ENCODE peak calls at places on chromosomes 7 and 10, in four cellular contexts. M is hepatocyte; U is germinal center; L is CD8-positive, alpha-beta memory T cell. G is an unnamed sample.

GRCh38 chr7:12706900-12707536 is 19.6 kb downstream of the ARL4A start:
- DNase-seq in M (no peak), L (no peak), U (no peak), G (no peak)

GRCh38 chr10:126593968-126594701 is 76.4 kb downstream of the C10orf90 start:
- DNase-seq in M (no peak), U (no peak), L (no peak), G (no peak)

GRCh38 chr10:104323721-104324686 is 14.3 kb downstream of the ITPRIP start:
- DNase-seq in M (no peak), L (no peak), U (peak), G (no peak)

GRCh38 chr7:128347573-128348147 is 4.0 kb upstream of the RBM28 start:
- DNase-seq in M (peak), L (no peak), U (no peak), G (no peak)

GRCh38 chr10:21687197-21687993 is 153.4 kb downstream of the MLLT10 start:
- DNase-seq in L (no peak), M (no peak), U (no peak), G (no peak)

GRCh38 chr7:47093254-47093798 is 488.6 kb downstream of the TNS3 start:
- DNase-seq in L (no peak), U (no peak), M (no peak), G (no peak)

GRCh38 chr7:152120210-152120609 is 94.7 kb downstream of the GALNT11 start:
- DNase-seq in L (no peak), M (no peak), U (no peak), G (no peak)

GRCh38 chr7:117875566-117875965 is 2.3 kb upstream of the CTTNBP2 start:
- DNase-seq in U (no peak), L (no peak), M (peak), G (no peak)

GRCh38 chr7:152674860-152675760 is 831 bp downstream of the XRCC2 start:
- DNase-seq in M (peak), L (peak), U (no peak), G (no peak)

GRCh38 chr7:93160410-93160809 is 12.2 kb upstream of the SAMD9L start:
- DNase-seq in U (no peak), M (peak), L (no peak), G (no peak)

GRCh38 chr7:49564379-49564714 is 209.1 kb upstream of the VWC2 start:
- DNase-seq in L (no peak), M (no peak), U (no peak), G (no peak)

GRCh38 chr7:154832557-154833138 is 170.3 kb downstream of the PAXIP1 start:
- DNase-seq in L (no peak), M (peak), U (no peak), G (no peak)

GRCh38 chr7:2604608-2605174 is 27.1 kb upstream of the TTYH3 start:
- DNase-seq in U (no peak), M (no peak), L (no peak), G (no peak)

GRCh38 chr10:71833451-71834342 is 17.4 kb downstream of the PSAP start:
- DNase-seq in U (no peak), M (no peak), L (no peak), G (no peak)

GRCh38 chr10:64102264-64102633 is 581.0 kb downstream of the REEP3 start:
- DNase-seq in M (no peak), L (no peak), U (no peak), G (no peak)

GRCh38 chr10:21927601-21928000 is 75.9 kb downstream of the DNAJC1 start:
- DNase-seq in M (no peak), L (no peak), U (no peak), G (no peak)

G was measured in GM19239.